ENCODE peak calls at places on chromosomes 7 and 10, in eight cellular contexts. A is colonic mucosa, Y is K562, M is IMR-90, J is H9, D is fibroblast of lung, U is PC-3, C is mammary epithelial cell. Q is an unnamed sample.

GRCh38 chr7:75727881-75728592 is 10.7 kb downstream of the HIP1 start:
- DNase-seq in A (peak), Y (no peak), U (peak), C (peak), M (peak), D (peak), J (peak), Q (peak)

GRCh38 chr10:32149257-32149955 is 93.2 kb upstream of the KIF5B start:
- DNase-seq in U (peak), Y (no peak), A (peak), J (no peak), M (peak), C (peak), D (peak), Q (no peak)

GRCh38 chr10:110512461-110513187 is 14.9 kb downstream of the DUSP5 start:
- DNase-seq in U (peak), C (peak), M (peak), D (peak), Y (no peak), A (no peak), J (no peak), Q (no peak)

GRCh38 chr10:89115876-89116627 is 91.1 kb downstream of the CH25H start:
- DNase-seq in U (peak), Y (no peak), A (no peak), D (peak), C (peak), J (no peak), M (peak), Q (no peak)

GRCh38 chr7:16071246-16071857 is 350.0 kb downstream of the CRPPA start:
- DNase-seq in D (peak), A (no peak), U (peak), Y (peak), M (peak), J (no peak), C (peak), Q (no peak)

GRCh38 chr10:118457824-118458428 is 115.8 kb upstream of the FAM204A start:
- DNase-seq in A (no peak), J (no peak), Y (no peak), M (no peak), C (no peak), U (no peak), D (no peak), Q (no peak)

GRCh38 chr10:50653142-50653541 is 29.4 kb upstream of the SGMS1 start:
- DNase-seq in D (peak), C (peak), Y (no peak), U (peak), M (peak), A (no peak), J (no peak), Q (no peak)

GRCh38 chr7:127940365-127941160 is 90.7 kb downstream of the LRRC4 start:
- DNase-seq in Y (no peak), A (no peak), J (no peak), D (peak), M (no peak), U (no peak), C (no peak), Q (no peak)

GRCh38 chr7:111789880-111790279 is 227.6 kb upstream of the IMMP2L start:
- DNase-seq in M (peak), Y (no peak), D (peak), A (no peak), C (no peak), J (no peak), U (no peak), Q (no peak)

GRCh38 chr7:151249034-151249731 is 689 bp upstream of the SMARCD3 start:
- DNase-seq in J (no peak), Y (peak), M (peak), A (peak), D (peak), C (peak), U (peak), Q (no peak)

GRCh38 chr7:10703981-10704380 is 269.7 kb upstream of the PHF14 start:
- DNase-seq in C (peak), U (peak), M (no peak), Y (no peak), A (no peak), J (no peak), D (no peak), Q (no peak)

GRCh38 chr7:10706875-10707493 is 266.7 kb upstream of the PHF14 start:
- DNase-seq in Y (no peak), M (no peak), J (no peak), A (no peak), C (no peak), D (no peak), U (no peak), Q (no peak)

GRCh38 chr7:10704653-10705052 is 269.0 kb upstream of the PHF14 start:
- DNase-seq in U (no peak), A (no peak), D (no peak), Y (no peak), M (no peak), C (no peak), J (no peak), Q (no peak)

GRCh38 chr7:10707519-10707918 is 266.2 kb upstream of the PHF14 start:
- DNase-seq in C (no peak), M (no peak), J (no peak), Y (no peak), U (no peak), A (no peak), D (peak), Q (no peak)

DNA sequence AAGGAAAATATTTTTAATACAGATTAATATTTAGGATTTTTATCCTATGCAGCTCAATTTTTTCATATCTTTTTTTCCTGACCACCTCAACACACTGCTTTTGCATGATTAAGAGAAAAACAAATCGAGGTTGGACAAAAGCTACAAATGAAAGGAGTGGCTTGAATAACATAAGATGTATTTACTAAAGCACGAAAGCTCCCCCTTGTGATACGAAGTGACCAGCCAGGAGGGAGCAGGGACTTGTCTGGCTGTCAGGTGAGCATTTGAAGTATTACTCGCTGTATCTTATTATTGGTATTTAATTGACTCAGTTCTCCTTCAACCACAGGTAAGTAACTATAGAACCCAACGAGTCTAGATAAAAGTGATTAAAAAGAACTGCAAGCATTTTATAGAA is 265.2 kb upstream of the PHF14 start:
- DNase-seq in A (no peak), J (peak), U (peak), D (no peak), Y (no peak), C (no peak), M (no peak), Q (no peak)
- TF ChIP-seq CTCF in A (no peak), J (peak), U (peak), D (no peak), Y (peak), C (no peak), M (no peak), Q (no peak)

DNA sequence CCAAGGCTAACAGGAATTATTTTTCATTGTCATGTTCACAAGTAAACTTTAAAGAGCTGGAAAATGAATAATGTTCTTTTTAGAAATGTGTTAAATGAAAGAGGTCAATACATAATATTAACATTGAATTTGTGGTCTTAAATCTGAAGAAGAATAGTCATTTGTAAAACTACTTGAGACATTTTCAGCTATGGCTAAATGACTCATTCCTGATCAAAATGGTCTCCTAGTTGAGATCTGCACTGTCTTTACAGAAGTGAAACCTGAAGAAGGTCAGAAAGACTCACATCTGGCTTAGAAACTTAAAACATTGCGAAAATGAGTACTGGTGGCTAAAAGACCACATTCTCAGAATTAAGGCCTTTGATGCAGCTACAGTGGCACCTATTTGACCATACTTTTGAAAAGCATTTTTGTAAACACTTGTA is 5.9 kb downstream of the PIK3CG start:
- DNase-seq in C (no peak), D (peak), U (no peak), Y (no peak), M (peak), J (no peak), A (no peak), Q (no peak)
- H3K9ac ChIP-seq in C (no peak), D (no peak), U (no peak), Y (no peak), M (no peak), J (no peak), A (no peak), Q (no peak)

GRCh38 chr7:91636129-91636724 is 244.3 kb downstream of the MTERF1 start:
- DNase-seq in A (peak), C (peak), Y (no peak), U (peak), M (no peak), J (peak), D (no peak), Q (no peak)
- TF ChIP-seq CTCF in A (peak), C (peak), Y (peak), U (peak), M (peak), J (peak), D (peak), Q (peak)

GRCh38 chr10:107163086-107163880 is 1.2 kb downstream of the SORCS1 start:
- DNase-seq in C (no peak), M (no peak), A (no peak), Y (no peak), U (no peak), J (no peak), D (no peak), Q (no peak)

GRCh38 chr10:107166378-107166777 is 1.9 kb upstream of the SORCS1 start:
- DNase-seq in J (no peak), C (no peak), Y (no peak), A (no peak), D (no peak), U (peak), M (no peak), Q (no peak)

GRCh38 chr10:107160866-107161265 is 3.6 kb downstream of the SORCS1 start:
- DNase-seq in M (no peak), D (no peak), U (no peak), J (no peak), A (no peak), C (no peak), Y (no peak), Q (no peak)

GRCh38 chr10:107165007-107165406 is 501 bp upstream of the SORCS1 start:
- DNase-seq in M (no peak), A (no peak), U (no peak), D (no peak), C (no peak), Y (no peak), J (peak), Q (no peak)

DNA sequence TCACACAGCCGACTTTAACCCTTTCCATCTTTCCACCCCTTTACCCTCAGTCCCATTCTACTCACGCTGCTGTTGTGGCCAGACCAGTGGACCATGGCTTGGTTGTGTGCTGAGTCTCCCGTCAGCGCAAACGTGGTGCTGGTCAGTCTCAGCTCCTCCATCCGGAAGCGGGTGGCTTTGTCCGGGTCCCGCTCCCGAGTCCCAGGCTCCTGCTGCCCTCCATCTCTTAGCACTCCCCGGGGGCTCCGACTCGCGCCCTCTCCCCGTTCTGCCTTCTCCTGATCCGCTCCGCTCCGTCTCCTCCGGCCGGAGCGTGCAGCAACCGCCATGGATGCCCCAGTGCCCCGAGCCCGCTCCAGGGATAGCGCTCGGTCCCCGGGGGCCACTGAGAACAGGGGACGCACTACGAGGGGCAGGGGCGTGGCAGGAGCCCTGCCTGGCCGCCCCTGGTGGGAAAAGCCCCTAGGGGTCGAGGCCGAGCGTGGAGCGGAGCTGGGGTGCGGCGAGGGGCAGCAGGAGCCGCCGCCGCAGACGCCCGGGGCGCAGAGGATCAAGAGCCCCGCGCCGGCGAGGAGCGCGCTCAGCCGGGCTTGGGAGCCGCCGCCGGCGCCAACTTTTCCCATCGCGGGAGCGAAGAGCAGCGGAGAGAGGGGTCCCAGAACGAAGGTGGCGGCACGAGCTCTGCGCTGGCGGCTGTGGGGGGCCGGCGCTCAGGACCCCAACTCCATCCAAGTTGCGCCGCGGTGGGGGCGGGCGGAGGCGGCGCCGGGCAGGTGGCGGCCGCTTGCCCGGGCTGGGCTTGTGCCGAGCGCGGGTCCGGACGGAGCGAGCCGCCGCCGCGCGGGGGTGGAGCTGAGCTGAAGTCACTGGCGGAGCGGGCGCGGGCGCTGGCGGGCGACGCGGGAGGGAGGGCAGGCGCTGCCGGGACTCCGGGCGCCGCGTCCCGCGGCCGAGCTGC is at the start of gene SORCS1:
- DNase-seq in A (peak), C (no peak), Y (peak), J (peak), M (no peak), D (peak), U (no peak), Q (peak)
- H3K9ac ChIP-seq in A (no peak), C (no peak), Y (no peak), J (no peak), M (no peak), D (no peak), U (no peak), Q (no peak)

GRCh38 chr10:76903387-76903786 is 734.2 kb downstream of the KCNMA1 start:
- DNase-seq in A (no peak), M (no peak), C (no peak), J (no peak), U (no peak), Y (no peak), D (no peak), Q (no peak)

GRCh38 chr10:76901701-76902100 is 735.9 kb downstream of the KCNMA1 start:
- DNase-seq in M (no peak), C (no peak), A (no peak), Y (no peak), J (no peak), U (no peak), D (no peak), Q (no peak)

GRCh38 chr10:76905251-76905650 is 732.4 kb downstream of the KCNMA1 start:
- DNase-seq in M (no peak), Y (no peak), U (no peak), A (no peak), J (no peak), C (no peak), D (no peak), Q (no peak)

GRCh38 chr10:76906221-76906620 is 731.4 kb downstream of the KCNMA1 start:
- DNase-seq in Y (no peak), M (no peak), A (no peak), J (no peak), D (no peak), U (no peak), C (no peak), Q (no peak)

DNA sequence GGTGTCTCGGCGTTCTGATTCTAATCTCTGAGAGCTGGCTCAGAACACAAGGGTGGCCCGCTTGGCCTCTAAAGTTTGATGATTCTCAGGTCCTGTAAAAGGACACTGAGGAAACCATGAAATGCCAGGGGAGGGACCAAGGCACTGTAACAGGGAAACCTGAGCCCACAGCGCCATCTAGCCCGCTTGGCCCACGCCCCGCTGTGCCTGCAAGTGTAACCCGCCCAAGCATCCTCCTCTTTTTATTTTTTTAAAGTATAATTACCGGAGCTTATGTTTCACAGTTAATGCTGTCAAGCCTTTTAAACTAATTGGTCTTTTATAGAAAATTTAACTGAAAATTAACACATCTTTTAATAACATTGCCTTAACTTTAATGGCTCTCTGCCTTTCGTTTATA is 734.7 kb downstream of the KCNMA1 start:
- DNase-seq in Y (no peak), M (no peak), A (peak), D (no peak), U (peak), J (peak), C (no peak), Q (no peak)
- TF ChIP-seq CTCF in Y (peak), M (no peak), A (peak), D (peak), U (peak), J (peak), C (no peak), Q (peak)

DNA sequence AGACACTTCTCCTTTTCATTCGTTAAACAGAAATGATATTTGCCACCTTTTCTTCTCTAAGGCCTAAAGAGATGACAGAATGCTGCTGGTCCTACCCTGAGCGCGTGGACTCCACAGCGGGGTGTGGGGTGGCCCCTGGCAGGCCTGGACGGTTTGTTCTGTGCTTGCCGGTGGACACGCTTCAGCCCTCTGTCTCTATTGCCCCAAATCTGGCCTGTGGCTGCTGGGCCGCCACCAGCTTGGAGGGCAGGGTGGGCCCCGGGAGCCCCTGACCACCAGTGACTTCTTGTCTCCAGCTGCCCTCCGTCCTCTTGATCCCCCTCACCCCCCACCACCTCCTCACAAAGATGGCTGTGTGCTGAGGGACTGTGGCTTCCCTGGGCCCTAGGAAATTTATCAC is 5.7 kb downstream of the CHST3 start:
- DNase-seq in J (no peak), C (no peak), U (no peak), Y (no peak), A (no peak), D (no peak), M (no peak), Q (no peak)
- H3K9ac ChIP-seq in J (no peak), C (no peak), U (no peak), Y (no peak), A (no peak), D (no peak), M (no peak), Q (no peak)

DNA sequence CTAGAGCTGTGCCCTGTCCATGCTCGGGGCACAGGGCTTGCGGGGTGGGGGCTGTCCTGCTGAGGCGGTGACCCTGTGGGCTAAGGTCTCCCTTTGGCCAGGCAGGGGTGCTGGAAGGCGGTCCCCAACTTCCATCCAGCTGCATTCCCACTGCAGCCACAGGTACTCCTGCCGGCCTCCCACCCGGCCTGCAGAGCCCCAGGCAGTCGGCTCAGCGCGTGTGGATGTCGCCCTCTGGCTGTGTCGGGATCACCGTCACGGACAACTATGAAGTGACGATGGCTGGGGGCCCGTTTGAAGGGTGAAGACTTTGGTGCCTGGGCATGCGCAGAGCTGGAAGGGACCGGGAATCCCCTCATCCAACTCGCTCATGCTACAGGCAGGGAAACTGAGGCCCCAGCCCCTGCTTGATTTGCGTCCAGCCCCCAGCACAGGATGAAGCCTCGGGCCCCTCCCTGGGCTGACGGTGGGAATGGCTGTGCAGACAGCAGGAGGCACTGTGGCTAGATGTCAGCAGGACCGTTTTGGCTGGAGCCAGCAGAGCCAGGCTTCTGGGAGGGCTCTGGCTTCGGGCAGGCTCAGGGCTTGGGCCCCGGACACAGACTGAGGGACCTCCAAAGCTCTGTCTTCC is 2.3 kb upstream of the TMEM184A start:
- DNase-seq in Y (no peak), M (no peak), D (no peak), U (no peak), A (no peak), C (no peak), J (no peak), Q (peak)
- TF ChIP-seq CTCF in Y (peak), M (no peak), D (peak), U (peak), A (no peak), C (no peak), J (peak), Q (peak)

GRCh38 chr10:24759706-24760105 is 36.0 kb upstream of the ARHGAP21 start:
- DNase-seq in U (no peak), J (no peak), Y (no peak), M (no peak), A (no peak), D (no peak), C (no peak), Q (no peak)

GRCh38 chr10:24762161-24762924 is 38.7 kb upstream of the ARHGAP21 start:
- DNase-seq in Y (no peak), D (peak), A (no peak), M (no peak), J (no peak), U (peak), C (no peak), Q (no peak)

DNA sequence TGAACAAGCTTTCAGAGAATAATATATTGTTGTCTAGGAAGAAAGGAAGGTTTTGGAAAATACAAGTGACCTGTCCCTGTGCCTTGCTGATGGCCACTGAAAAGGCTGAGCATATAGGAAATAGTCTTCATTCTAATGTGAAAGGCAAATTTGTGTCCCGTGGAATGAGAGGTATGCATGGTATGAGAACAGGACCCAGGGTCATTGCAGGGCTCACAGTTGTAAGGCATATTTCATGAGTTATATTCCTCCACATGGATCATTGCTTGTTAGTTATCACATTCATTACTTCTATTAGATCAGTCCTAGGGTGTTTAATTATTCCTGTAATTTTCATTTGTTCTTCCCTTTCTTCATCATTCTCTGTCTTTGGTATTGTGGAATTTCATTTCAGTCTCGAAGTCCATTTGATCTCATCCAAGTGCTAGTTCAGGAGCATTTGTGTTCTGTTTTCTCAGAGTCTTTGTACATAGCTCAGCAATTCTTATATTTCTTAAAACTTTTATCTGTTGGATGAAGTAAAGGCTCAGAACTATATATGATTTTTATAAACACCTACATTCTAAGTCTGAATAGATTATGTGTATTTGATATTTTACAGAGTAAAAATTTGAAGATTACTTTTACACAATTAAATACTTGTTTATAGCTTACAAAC is 39.4 kb upstream of the ARHGAP21 start:
- DNase-seq in Y (no peak), A (no peak), J (no peak), U (peak), C (peak), D (peak), M (peak), Q (no peak)
- H3K9ac ChIP-seq in Y (no peak), A (no peak), J (no peak), U (no peak), C (no peak), D (no peak), M (no peak), Q (no peak)